ENCODE peak calls at places on chromosomes 13 and 19, in eight cellular contexts. R, C, L, A, O, U, V and Z are unnamed samples.

GRCh38 chr13:94716016-94716415 is 3.7 kb upstream of the SOX21 start:
- DNase-seq in V (peak), C (no peak), L (no peak), R (no peak), U (no peak), A (peak), O (peak), Z (peak)

GRCh38 chr13:27980280-27980998 is 8.1 kb downstream of the URAD start:
- DNase-seq in U (no peak), L (no peak), V (no peak), O (peak), A (peak), R (no peak), C (no peak), Z (no peak)

GRCh38 chr19:31312004-31312403 is 37.2 kb downstream of the TSHZ3 start:
- DNase-seq in A (no peak), R (peak), C (peak), O (no peak), V (peak), U (peak), L (peak), Z (peak)

GRCh38 chr13:46728777-46729176 is 68.2 kb downstream of the ESD start:
- DNase-seq in V (no peak), A (peak), C (no peak), U (peak), L (no peak), R (no peak), O (peak), Z (peak)

GRCh38 chr13:113794086-113794485 is 35.1 kb downstream of the TMEM255B start:
- DNase-seq in R (no peak), V (no peak), L (no peak), A (no peak), C (no peak), U (no peak), O (no peak), Z (no peak)

GRCh38 chr13:60258349-60258748 is 94.6 kb upstream of the DIAPH3 start:
- DNase-seq in L (no peak), U (no peak), R (no peak), V (no peak), O (peak), A (peak), C (no peak), Z (no peak)

GRCh38 chr19:7326105-7326877 is 22.4 kb upstream of the ARHGEF18 start:
- DNase-seq in O (peak), V (peak), U (no peak), L (no peak), A (peak), R (no peak), C (peak), Z (peak)

GRCh38 chr13:65914707-65915106 is 1315.4 kb downstream of the PCDH9 start:
- DNase-seq in R (no peak), C (no peak), A (no peak), L (peak), V (peak), U (peak), O (no peak), Z (peak)

DNA sequence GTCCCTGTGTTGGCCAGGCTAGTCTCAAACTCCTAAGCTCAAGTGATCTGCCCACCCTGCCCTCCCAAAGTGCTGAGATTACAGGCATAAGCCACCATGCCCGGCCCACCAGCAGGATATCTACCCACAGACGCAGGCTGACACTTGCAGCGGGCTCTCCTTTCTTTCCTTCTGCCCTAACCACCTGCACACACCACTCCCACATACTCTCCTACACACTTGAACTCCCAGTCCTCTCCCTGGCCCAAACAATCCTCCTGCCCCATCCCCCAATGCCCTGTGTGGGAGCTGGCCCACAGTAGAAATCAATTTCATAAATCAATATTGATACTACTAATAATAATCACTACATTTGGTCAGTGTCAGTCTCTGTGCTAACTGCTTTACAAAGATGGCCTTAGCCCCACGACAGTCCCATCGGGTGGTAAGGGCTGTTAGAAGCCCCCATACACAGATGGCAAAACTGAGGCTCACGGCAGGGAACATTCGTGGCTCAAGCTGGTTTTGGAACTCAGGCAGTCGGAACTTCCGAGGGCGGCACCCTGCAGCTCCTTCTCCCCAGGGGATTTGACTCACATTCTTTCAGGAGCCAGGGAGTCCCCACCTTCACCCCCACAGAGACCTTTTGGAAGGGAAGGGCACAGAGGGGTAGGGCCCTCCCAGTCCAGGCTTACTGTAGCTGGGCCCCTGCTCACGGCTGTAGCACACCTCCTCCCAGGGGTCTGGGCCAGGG is 3.4 kb upstream of the DPF1 start:
- DNase-seq in L (no peak), O (no peak), U (no peak), V (no peak), R (no peak), C (no peak), A (no peak), Z (no peak)
- H3K4me3 ChIP-seq in L (no peak), O (no peak), U (no peak), V (no peak), R (no peak), C (no peak), A (peak), Z (no peak)

GRCh38 chr19:42942187-42942789 is 5.3 kb upstream of the PSG7 start:
- DNase-seq in O (no peak), R (no peak), U (peak), C (no peak), L (no peak), V (peak), A (peak), Z (peak)
- TF ChIP-seq CTCF in O (no peak), R (peak), U (peak), C (no peak), L (peak), V (peak), A (peak), Z (peak)

GRCh38 chr19:35727956-35728706 is 10.3 kb downstream of the KMT2B start:
- DNase-seq in R (no peak), A (no peak), O (no peak), U (no peak), V (no peak), C (no peak), L (no peak), Z (no peak)
- H3K4me3 ChIP-seq in R (no peak), A (no peak), O (no peak), U (no peak), V (no peak), C (no peak), L (no peak), Z (no peak)

GRCh38 chr19:33373701-33374405 is at the start of gene CEBPG:
- DNase-seq in R (no peak), L (no peak), C (peak), V (peak), A (peak), U (peak), O (peak), Z (peak)
- TF ChIP-seq CTCF in R (peak), L (peak), C (no peak), V (peak), A (peak), U (no peak), O (peak), Z (no peak)

GRCh38 chr19:55439052-55439451 is 4.0 kb downstream of the SHISA7 start:
- DNase-seq in L (no peak), O (no peak), V (no peak), R (no peak), U (no peak), C (no peak), A (no peak), Z (no peak)

GRCh38 chr19:55441319-55441691 is 1.8 kb downstream of the SHISA7 start:
- DNase-seq in R (no peak), A (peak), O (no peak), V (no peak), L (no peak), U (no peak), C (no peak), Z (no peak)

GRCh38 chr19:55441692-55442321 is 1.3 kb downstream of the SHISA7 start:
- DNase-seq in U (peak), O (peak), L (no peak), C (no peak), V (no peak), A (peak), R (no peak), Z (no peak)

GRCh38 chr19:55442372-55443044 is 592 bp downstream of the SHISA7 start:
- DNase-seq in C (no peak), V (no peak), L (no peak), A (peak), U (no peak), R (no peak), O (peak), Z (no peak)

GRCh38 chr19:55440411-55441105 is 2.5 kb downstream of the SHISA7 start:
- DNase-seq in U (no peak), R (no peak), L (no peak), A (peak), V (no peak), C (no peak), O (peak), Z (no peak)
- H3K4me3 ChIP-seq in U (no peak), R (no peak), L (no peak), A (peak), V (no peak), C (no peak), O (no peak), Z (no peak)

GRCh38 chr19:13090511-13091231 is 12.0 kb downstream of the LYL1 start:
- DNase-seq in U (no peak), V (no peak), A (no peak), L (no peak), R (no peak), O (no peak), C (no peak), Z (no peak)

GRCh38 chr19:13087295-13087694 is 15.4 kb downstream of the LYL1 start:
- DNase-seq in L (no peak), A (no peak), V (no peak), C (no peak), R (no peak), O (no peak), U (no peak), Z (no peak)

GRCh38 chr19:13087795-13088537 is 14.7 kb downstream of the LYL1 start:
- DNase-seq in A (peak), U (no peak), R (no peak), V (no peak), O (no peak), C (no peak), L (no peak), Z (no peak)

GRCh38 chr19:13089857-13090507 is 12.7 kb downstream of the LYL1 start:
- DNase-seq in L (no peak), O (no peak), A (no peak), U (no peak), V (no peak), R (no peak), C (no peak), Z (no peak)

DNA sequence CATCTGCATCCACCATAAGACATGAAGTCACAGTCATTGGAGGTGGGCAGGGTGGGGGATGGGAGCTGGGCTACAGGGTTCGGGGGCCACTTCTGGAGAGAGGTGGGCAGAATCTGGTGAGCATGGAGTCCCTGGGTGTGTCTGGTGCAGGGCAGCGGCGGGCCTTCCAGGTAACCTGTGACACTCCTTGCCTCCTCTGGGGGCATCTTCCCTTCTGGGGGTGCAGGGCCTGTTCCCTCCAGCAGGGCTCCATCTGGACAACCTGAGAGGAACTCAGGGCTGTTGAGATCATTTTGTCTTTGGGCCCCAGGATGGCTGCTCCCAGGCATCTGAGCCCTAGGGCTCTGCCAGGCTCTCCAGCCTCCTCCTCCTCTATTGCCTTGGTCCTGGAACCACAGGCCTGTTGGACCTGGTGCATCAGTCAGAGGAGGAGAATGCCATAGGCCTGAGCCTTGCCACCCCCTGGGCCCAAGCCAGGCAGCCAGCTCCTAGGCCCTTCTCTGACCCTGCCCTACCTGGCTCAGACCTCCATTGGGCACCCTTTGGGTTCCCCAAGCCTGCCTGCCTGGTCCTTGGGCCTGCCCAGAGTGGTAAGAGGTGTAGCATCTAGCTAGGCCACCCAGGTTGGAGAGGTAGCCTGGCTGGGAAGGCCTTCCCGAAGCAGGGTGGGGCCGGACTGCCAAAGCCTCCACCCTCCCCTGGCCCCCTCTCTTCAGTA is 13.4 kb downstream of the LYL1 start:
- DNase-seq in R (no peak), L (no peak), C (no peak), O (peak), A (peak), U (no peak), V (no peak), Z (no peak)
- TF ChIP-seq CTCF in R (peak), L (peak), C (no peak), O (peak), A (peak), U (peak), V (peak), Z (peak)

DNA sequence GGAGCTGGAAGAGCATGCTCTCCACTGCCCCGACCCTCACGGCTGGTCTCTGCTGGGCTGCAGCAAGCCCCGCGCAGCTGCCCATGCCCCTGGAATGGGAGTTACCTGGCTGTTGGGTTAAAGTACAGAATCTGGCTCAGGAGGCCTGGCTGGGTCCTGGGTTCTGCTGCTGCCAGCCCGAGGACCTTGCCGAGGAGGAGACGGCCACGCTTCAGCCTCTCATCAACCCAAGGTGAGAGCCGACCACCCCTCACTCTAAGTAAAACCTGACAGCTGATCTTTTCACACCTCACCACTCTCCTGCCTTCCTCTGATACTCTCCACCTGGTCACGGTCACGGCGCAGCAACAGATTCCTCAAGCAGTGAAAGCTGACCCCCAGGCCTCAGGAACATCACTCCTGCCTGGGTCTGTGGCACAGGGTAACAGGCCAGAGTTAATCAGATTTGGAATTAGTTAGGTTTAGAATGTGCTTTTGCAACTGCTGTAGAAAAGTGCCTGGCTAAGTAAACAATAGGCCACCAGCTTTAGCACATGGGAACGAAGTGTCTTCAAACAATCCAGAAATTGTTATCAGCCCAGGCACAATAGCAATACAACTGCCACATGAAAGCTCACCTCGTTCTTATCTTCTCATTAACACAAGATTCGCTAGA is 20.5 kb downstream of the RAB20 start:
- DNase-seq in C (peak), V (no peak), O (peak), A (no peak), U (no peak), L (no peak), R (no peak), Z (no peak)
- H3K4me3 ChIP-seq in C (no peak), V (no peak), O (no peak), A (no peak), U (no peak), L (no peak), R (no peak), Z (no peak)

DNA sequence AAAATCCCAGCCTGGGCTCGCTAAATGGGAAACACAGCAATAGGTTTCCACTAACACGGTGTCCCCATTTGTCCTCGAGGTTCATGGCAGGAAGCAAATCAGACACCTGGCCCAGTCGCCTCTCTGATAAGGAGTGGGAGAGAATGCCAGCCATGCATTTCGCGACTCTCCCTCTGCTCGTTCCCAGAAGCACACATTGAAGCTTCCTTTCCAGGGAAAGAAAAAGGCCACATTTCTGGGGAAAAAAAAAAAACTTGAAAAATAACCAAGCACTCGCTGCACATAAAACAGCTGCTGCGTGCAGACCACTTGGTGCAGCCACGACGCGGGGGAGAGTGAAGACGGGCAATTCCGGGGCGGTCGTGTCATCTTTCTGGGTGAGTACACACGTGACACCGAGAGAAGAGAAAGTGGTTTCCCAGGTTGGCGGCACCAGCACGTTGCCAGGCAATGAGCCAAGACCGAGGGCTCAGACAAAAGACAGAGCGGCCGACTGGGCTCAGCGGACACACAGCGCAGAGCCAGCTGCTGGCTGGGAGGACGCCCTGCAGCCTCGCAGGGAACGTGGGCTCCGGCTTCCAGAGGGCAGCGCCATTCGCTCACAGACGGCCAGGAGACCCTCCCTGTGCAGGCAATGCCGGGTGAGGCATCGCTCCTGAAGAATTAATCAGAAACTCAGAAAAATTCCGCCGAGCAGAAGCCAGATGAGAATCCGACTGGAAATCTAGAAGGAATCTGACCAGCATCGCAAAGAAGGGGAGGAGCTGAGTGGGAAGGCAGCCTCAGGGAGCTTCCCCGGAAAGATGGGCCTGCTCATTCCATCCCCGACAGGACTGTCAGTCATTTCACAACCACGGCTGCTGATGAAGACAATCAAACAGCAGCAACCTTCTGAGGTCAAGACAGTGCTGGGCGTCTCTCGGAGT is 83.2 kb upstream of the IRS2 start:
- DNase-seq in C (peak), L (peak), V (peak), O (no peak), A (peak), U (peak), R (peak), Z (peak)
- TF ChIP-seq CTCF in C (peak), L (peak), V (peak), O (no peak), A (no peak), U (no peak), R (peak), Z (peak)

GRCh38 chr19:10291554-10292205 is 1.9 kb downstream of the ICAM5 start:
- DNase-seq in V (no peak), A (no peak), C (peak), L (no peak), R (no peak), U (no peak), O (no peak), Z (no peak)
- H3K4me3 ChIP-seq in V (no peak), A (peak), C (peak), L (peak), R (peak), U (peak), O (peak), Z (peak)

GRCh38 chr13:48730971-48731658 is 77.4 kb downstream of the CYSLTR2 start:
- DNase-seq in L (no peak), O (peak), C (no peak), A (peak), V (peak), U (peak), R (no peak), Z (peak)

GRCh38 chr13:48728876-48729275 is 75.1 kb downstream of the CYSLTR2 start:
- DNase-seq in A (no peak), O (no peak), U (no peak), V (no peak), L (no peak), R (no peak), C (no peak), Z (no peak)

GRCh38 chr13:48728226-48728625 is 74.5 kb downstream of the CYSLTR2 start:
- DNase-seq in V (no peak), A (no peak), R (no peak), O (no peak), L (no peak), C (no peak), U (no peak), Z (no peak)

GRCh38 chr13:48733739-48734329 is 80.1 kb downstream of the CYSLTR2 start:
- DNase-seq in C (no peak), U (no peak), L (no peak), A (no peak), O (no peak), V (no peak), R (no peak), Z (no peak)

DNA sequence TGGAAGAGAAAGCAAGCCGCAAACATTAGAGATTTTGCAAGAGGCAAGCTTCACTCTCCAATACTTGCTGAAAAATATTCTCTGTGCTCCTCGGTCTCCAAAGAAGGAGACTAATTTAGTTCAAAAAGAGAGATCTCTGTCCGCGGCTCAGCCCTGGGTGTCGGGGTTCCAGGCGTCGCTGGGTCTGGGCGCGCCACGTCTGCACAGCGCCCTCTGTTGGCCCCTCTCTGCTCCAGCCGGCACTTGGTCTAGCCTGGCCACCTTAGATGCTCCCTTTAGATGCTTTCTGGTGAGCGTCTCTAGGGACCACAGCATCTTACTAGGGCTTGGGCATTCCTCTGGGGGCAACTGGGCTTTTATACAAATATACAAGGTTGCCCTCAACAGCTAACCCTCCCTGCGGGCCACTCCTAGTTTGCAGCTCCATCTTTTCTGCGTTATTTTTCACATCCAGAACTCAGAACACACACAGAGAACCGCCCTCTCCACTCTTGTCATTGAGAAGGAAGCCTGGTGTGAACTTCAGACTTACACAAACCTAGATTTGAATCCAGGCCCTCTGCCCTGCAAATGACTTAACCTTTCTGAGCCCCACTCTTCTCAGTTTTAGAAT is 78.3 kb downstream of the CYSLTR2 start:
- DNase-seq in A (peak), C (no peak), R (no peak), O (peak), L (no peak), V (no peak), U (peak), Z (no peak)
- TF ChIP-seq CTCF in A (peak), C (no peak), R (peak), O (peak), L (peak), V (peak), U (peak), Z (peak)